ENCODE peak calls at places on chromosomes 2 and 18, in nine cellular contexts. S is A549; R is T-cell; A is IMR-90; E is germinal center; U is central memory CD4-positive, alpha-beta T cell; X is AG08395; N is CD4-positive, alpha-beta memory T cell; L is stimulated activated CD4-positive, alpha-beta T cell treated with anti-CD3 and anti-CD28 coated beads, Interleukin-1b, Interleukin-23, amount 100 ng/mL, for 48 hours. T is an unnamed sample.

GRCh38 chr2:149686677-149687427 is 99.3 kb upstream of the MMADHC start:
- DNase-seq in S (no peak), R (no peak), A (no peak), E (no peak), U (no peak), X (no peak), N (no peak), L (no peak), T (no peak)

GRCh38 chr2:108399479-108399878 is 21.7 kb downstream of the SULT1C4 start:
- DNase-seq in S (no peak), R (no peak), A (no peak), E (no peak), U (no peak), X (no peak), N (no peak), L (no peak), T (no peak)

GRCh38 chr2:3326871-3327270 is 50.7 kb downstream of the EIPR1 start:
- DNase-seq in S (no peak), R (no peak), A (no peak), E (no peak), U (no peak), X (no peak), N (no peak), L (no peak), T (no peak)

GRCh38 chr2:12714391-12715221 is 2.1 kb upstream of the TRIB2 start:
- DNase-seq in S (no peak), R (no peak), A (peak; percentile 35), E (no peak), U (no peak), X (peak; percentile 18), N (no peak), L (no peak), T (no peak)

GRCh38 chr2:99756059-99756458 is 266.2 kb upstream of the REV1 start:
- DNase-seq in S (no peak), R (no peak), A (no peak), E (no peak), U (no peak), X (no peak), N (no peak), L (no peak), T (no peak)

GRCh38 chr18:51300912-51301311 is 103.4 kb upstream of the MEX3C start:
- DNase-seq in S (no peak), R (no peak), A (no peak), E (no peak), U (no peak), X (no peak), N (no peak), L (no peak), T (no peak)

GRCh38 chr2:121187922-121188411 is 97.0 kb downstream of the TFCP2L1 start:
- DNase-seq in S (no peak), R (no peak), A (no peak), E (no peak), U (no peak), X (no peak), N (no peak), L (no peak), T (no peak)

GRCh38 chr2:29114841-29115609 is at the start of gene CLIP4:
- DNase-seq in S (peak; percentile 38), R (peak; percentile 73), A (peak; percentile 51), E (peak; percentile 84), U (peak; percentile 73), X (peak; percentile 83), N (peak; percentile 75), L (peak; percentile 52), T (peak; percentile 35)

GRCh38 chr2:36459725-36460137 is 104.2 kb downstream of the CRIM1 start:
- DNase-seq in S (peak; percentile 60), R (no peak), A (peak; percentile 63), E (no peak), U (no peak), X (peak; percentile 28), N (no peak), L (no peak), T (peak; percentile 46)

GRCh38 chr2:51866361-51866760 is 834.4 kb upstream of the NRXN1 start:
- DNase-seq in S (no peak), R (no peak), A (peak; percentile 85), E (no peak), U (no peak), X (no peak), N (no peak), L (no peak), T (no peak)

GRCh38 chr2:39902103-39902502 is 123.0 kb upstream of the THUMPD2 start:
- DNase-seq in S (no peak), R (no peak), A (peak; percentile 85), E (no peak), U (no peak), X (peak; percentile 63), N (no peak), L (no peak), T (no peak)

GRCh38 chr18:61833978-61834377 is 58.8 kb downstream of the RNF152 start:
- DNase-seq in S (no peak), R (no peak), A (peak; percentile 72), E (no peak), U (no peak), X (peak; percentile 30), N (no peak), L (no peak), T (no peak)

GRCh38 chr18:22796069-22796468 is 137.1 kb upstream of the RBBP8 start:
- DNase-seq in S (no peak), R (no peak), A (peak; percentile 6), E (no peak), U (no peak), X (no peak), N (no peak), L (no peak), T (no peak)

GRCh38 chr18:25896178-25896780 is 194.1 kb downstream of the SS18 start:
- DNase-seq in S (peak; percentile 3), R (no peak), A (peak; percentile 58), E (peak; percentile 47), U (no peak), X (peak; percentile 67), N (no peak), L (peak; percentile 3), T (peak; percentile 33)

GRCh38 chr2:164068063-164068462 is 332.3 kb upstream of the FIGN start:
- DNase-seq in S (no peak), R (no peak), A (no peak), E (no peak), U (no peak), X (no peak), N (no peak), L (no peak), T (no peak)

GRCh38 chr2:80054339-80054675 is 250.2 kb downstream of the LRRTM1 start:
- DNase-seq in S (no peak), R (no peak), A (peak; percentile 26), E (no peak), U (no peak), X (no peak), N (no peak), L (no peak), T (no peak)

GRCh38 chr2:191350826-191351225 is 105.6 kb downstream of the MYO1B start:
- DNase-seq in S (no peak), R (no peak), A (peak; percentile 52), E (no peak), U (no peak), X (peak; percentile 43), N (no peak), L (no peak), T (no peak)

GRCh38 chr2:33033524-33034150 is 86.9 kb downstream of the LTBP1 start:
- DNase-seq in S (no peak), R (no peak), A (peak; percentile 66), E (no peak), U (no peak), X (peak; percentile 51), N (no peak), L (no peak), T (no peak)

GRCh38 chr2:181397331-181397730 is 59.9 kb upstream of the ITGA4 start:
- DNase-seq in S (no peak), R (no peak), A (no peak), E (no peak), U (no peak), X (no peak), N (no peak), L (no peak), T (no peak)

GRCh38 chr2:24021122-24021998 is 11.5 kb downstream of the MFSD2B start:
- DNase-seq in S (peak; percentile 35), R (no peak), A (no peak), E (no peak), U (no peak), X (no peak), N (no peak), L (peak; percentile 27), T (peak; percentile 83)

GRCh38 chr2:12169721-12170120 is 423.3 kb downstream of the LPIN1 start:
- DNase-seq in S (no peak), R (peak; percentile 31), A (peak; percentile 90), E (no peak), U (peak; percentile 59), X (peak; percentile 92), N (peak; percentile 22), L (peak; percentile 20), T (no peak)

GRCh38 chr18:67600781-67601180 is 84.3 kb upstream of the DSEL start:
- DNase-seq in S (no peak), R (no peak), A (peak; percentile 19), E (no peak), U (no peak), X (no peak), N (no peak), L (no peak), T (no peak)

GRCh38 chr2:2709091-2709770 is 378.2 kb upstream of the MYT1L start:
- DNase-seq in S (no peak), R (no peak), A (no peak), E (no peak), U (no peak), X (no peak), N (no peak), L (no peak), T (no peak)

GRCh38 chr2:184644685-184645084 is 46.4 kb downstream of the ZNF804A start:
- DNase-seq in S (no peak), R (no peak), A (peak; percentile 32), E (no peak), U (no peak), X (no peak), N (no peak), L (no peak), T (no peak)

GRCh38 chr2:55232863-55233657 is 572 bp downstream of the RPS27A start:
- DNase-seq in S (no peak), R (peak; percentile 62), A (peak; percentile 21), E (peak; percentile 54), U (peak; percentile 67), X (peak; percentile 14), N (peak; percentile 64), L (peak; percentile 37), T (no peak)

GRCh38 chr2:158600155-158600802 is 143.5 kb downstream of the PKP4 start:
- DNase-seq in S (peak; percentile 4), R (no peak), A (peak; percentile 95), E (no peak), U (no peak), X (peak; percentile 86), N (no peak), L (no peak), T (no peak)

GRCh38 chr18:36314754-36315153 is 17.2 kb downstream of the FHOD3 start:
- DNase-seq in S (no peak), R (no peak), A (peak; percentile 89), E (no peak), U (no peak), X (peak; percentile 60), N (no peak), L (no peak), T (no peak)

GRCh38 chr2:46781468-46782189 is 134.0 kb downstream of the MCFD2 start:
- DNase-seq in S (no peak), R (no peak), A (no peak), E (no peak), U (no peak), X (no peak), N (no peak), L (no peak), T (no peak)

GRCh38 chr2:105744909-105745853 is at the start of gene NCK2:
- DNase-seq in S (peak; percentile 12), R (peak; percentile 53), A (peak; percentile 29), E (peak; percentile 60), U (no peak), X (peak; percentile 29), N (peak; percentile 23), L (peak; percentile 23), T (peak; percentile 44)

GRCh38 chr2:74597456-74597855 is 42.9 kb downstream of the DOK1 start:
- DNase-seq in S (no peak), R (no peak), A (no peak), E (no peak), U (no peak), X (no peak), N (no peak), L (no peak), T (no peak)

GRCh38 chr2:177708106-177708505 is 315.5 kb downstream of the AGPS start:
- DNase-seq in S (no peak), R (no peak), A (no peak), E (no peak), U (no peak), X (no peak), N (no peak), L (no peak), T (no peak)

T was measured in WTC11.